ENCODE peak calls at places on chromosome 16, in seven cellular contexts. B is thoracic aorta; V is CD4-positive, alpha-beta memory T cell; E is lower lobe of right lung; Q is right lobe of liver; Y is keratinocyte; L is PC-3. F is an unnamed sample. For H3K36me3, the result is how much of the 10 kb centered on the place peaks cover.

GRCh38 chr16:9449597-9449996 is 358.2 kb downstream of the HAPSTR1 start:
- DNase-seq in V (no peak), E (no peak), B (no peak), Q (no peak), Y (no peak), L (no peak), F (no peak)

GRCh38 chr16:20300312-20301097 is 26.8 kb downstream of the GP2 start:
- DNase-seq in Q (peak), V (peak), L (peak), E (no peak), Y (peak), B (no peak), F (no peak)

GRCh38 chr16:80972611-80973010 is 34.1 kb downstream of the CMC2 start:
- DNase-seq in E (no peak), V (no peak), B (no peak), L (no peak), Q (no peak), Y (no peak), F (no peak)

GRCh38 chr16:5905935-5906334 is 808.3 kb upstream of the EEF2KMT start:
- DNase-seq in Q (no peak), B (no peak), V (no peak), L (no peak), Y (no peak), E (no peak), F (no peak)

GRCh38 chr16:31477220-31478216 is 5.4 kb upstream of the SLC5A2 start:
- DNase-seq in L (no peak), V (no peak), E (peak), Q (peak), Y (no peak), B (no peak), F (peak)

GRCh38 chr16:11401161-11402050 is 56.1 kb downstream of the RMI2 start:
- DNase-seq in Q (peak), B (no peak), Y (no peak), V (no peak), L (peak), E (peak), F (peak)

GRCh38 chr16:50680907-50681885 is at the start of gene SNX20:
- DNase-seq in Q (no peak), E (peak), V (peak), Y (no peak), B (no peak), L (no peak), F (peak)

GRCh38 chr16:53129281-53130192 is 74.7 kb downstream of the CHD9 start:
- DNase-seq in L (peak), Q (no peak), Y (no peak), B (no peak), E (no peak), V (peak), F (no peak)

GRCh38 chr16:79601978-79602609 is 1.6 kb upstream of the MAF start:
- DNase-seq in B (peak), E (peak), L (peak), Y (no peak), Q (peak), V (peak), F (peak)

GRCh38 chr16:72109300-72109699 is 15.7 kb downstream of the DHX38 start:
- DNase-seq in L (no peak), Q (no peak), V (no peak), B (no peak), E (no peak), Y (no peak), F (peak)

GRCh38 chr16:2420035-2420434 is 9.2 kb upstream of the CCNF start:
- DNase-seq in Q (no peak), Y (no peak), V (no peak), E (no peak), L (no peak), B (no peak), F (no peak)

GRCh38 chr16:89823087-89823823 is 5.0 kb upstream of the SPIRE2 start:
- DNase-seq in L (no peak), V (no peak), Y (no peak), B (no peak), Q (no peak), E (no peak), F (no peak)

GRCh38 chr16:82197540-82198240 is 27.7 kb upstream of the MPHOSPH6 start:
- DNase-seq in L (no peak), E (no peak), Q (no peak), B (no peak), Y (peak), V (no peak), F (no peak)

GRCh38 chr16:6643083-6643686 is 689.5 kb upstream of the RBFOX1 start:
- DNase-seq in V (peak), Y (peak), L (peak), Q (no peak), B (no peak), E (no peak), F (no peak)

GRCh38 chr16:75288596-75289120 is 37.2 kb upstream of the BCAR1 start:
- DNase-seq in B (no peak), L (no peak), Q (no peak), Y (no peak), V (peak), E (no peak), F (peak)

GRCh38 chr16:4114257-4115208 is 1.7 kb downstream of the ADCY9 start:
- DNase-seq in Q (no peak), V (no peak), E (peak), B (no peak), L (no peak), Y (no peak), F (peak)

GRCh38 chr16:49608801-49609200 is 235.2 kb downstream of the C16orf78 start:
- DNase-seq in L (no peak), Q (no peak), V (no peak), Y (no peak), E (no peak), B (no peak), F (no peak)

GRCh38 chr16:57901480-57902069 is 69.4 kb downstream of the CNGB1 start:
- DNase-seq in L (no peak), E (no peak), V (no peak), B (no peak), Y (no peak), Q (no peak), F (no peak)

GRCh38 chr16:30585022-30585399 is 486 bp downstream of the ZNF785 start:
- DNase-seq in E (peak), V (no peak), L (peak), Y (no peak), Q (no peak), B (no peak), F (no peak)

GRCh38 chr16:5605404-5605803 is 507.8 kb upstream of the EEF2KMT start:
- DNase-seq in E (no peak), L (no peak), V (no peak), Q (no peak), B (no peak), Y (no peak), F (no peak)

GRCh38 chr16:89401641-89402445 is 88.5 kb downstream of the ANKRD11 start:
- DNase-seq in Y (no peak), Q (no peak), E (no peak), V (no peak), L (no peak), B (no peak), F (no peak)

GRCh38 chr16:56744996-56745640 is 15.2 kb downstream of the NUP93 start:
- DNase-seq in L (no peak), V (no peak), Q (no peak), E (no peak), Y (no peak), B (no peak), F (no peak)

GRCh38 chr16:12901597-12902436 is at the start of gene SHISA9:
- DNase-seq in B (no peak), E (no peak), L (no peak), V (no peak), Y (no peak), Q (no peak), F (no peak)

GRCh38 chr16:84982434-84982833 is 28.9 kb downstream of the ZDHHC7 start:
- DNase-seq in V (no peak), B (no peak), Y (no peak), E (peak), Q (no peak), L (no peak), F (no peak)

GRCh38 chr16:70635356-70636016 is 10.9 kb upstream of the IL34 start:
- DNase-seq in V (no peak), Y (no peak), Q (no peak), L (peak), E (no peak), B (no peak), F (no peak)

GRCh38 chr16:3748307-3748706 is 31.0 kb upstream of the TRAP1 start:
- DNase-seq in E (no peak), B (no peak), Y (no peak), L (no peak), Q (no peak), V (no peak), F (no peak)

GRCh38 chr16:21100447-21100846 is 50.2 kb downstream of the DNAH3 start:
- DNase-seq in L (peak), Q (no peak), Y (no peak), V (no peak), B (no peak), E (no peak), F (no peak)

GRCh38 chr16:71681360-71681759 is 43.1 kb downstream of the PHLPP2 start:
- DNase-seq in B (no peak), E (no peak), V (no peak), Q (no peak), Y (no peak), L (no peak), F (no peak)

GRCh38 chr16:3171855-3172593 is 16.0 kb upstream of the OR1F1 start:
- DNase-seq in Y (no peak), B (no peak), V (peak), L (no peak), E (peak), Q (no peak), F (peak)

GRCh38 chr16:71499775-71500364 is 10.7 kb upstream of the ZNF19 start:
- DNase-seq in Q (no peak), E (no peak), B (no peak), Y (no peak), L (peak), V (peak), F (no peak)

DNA sequence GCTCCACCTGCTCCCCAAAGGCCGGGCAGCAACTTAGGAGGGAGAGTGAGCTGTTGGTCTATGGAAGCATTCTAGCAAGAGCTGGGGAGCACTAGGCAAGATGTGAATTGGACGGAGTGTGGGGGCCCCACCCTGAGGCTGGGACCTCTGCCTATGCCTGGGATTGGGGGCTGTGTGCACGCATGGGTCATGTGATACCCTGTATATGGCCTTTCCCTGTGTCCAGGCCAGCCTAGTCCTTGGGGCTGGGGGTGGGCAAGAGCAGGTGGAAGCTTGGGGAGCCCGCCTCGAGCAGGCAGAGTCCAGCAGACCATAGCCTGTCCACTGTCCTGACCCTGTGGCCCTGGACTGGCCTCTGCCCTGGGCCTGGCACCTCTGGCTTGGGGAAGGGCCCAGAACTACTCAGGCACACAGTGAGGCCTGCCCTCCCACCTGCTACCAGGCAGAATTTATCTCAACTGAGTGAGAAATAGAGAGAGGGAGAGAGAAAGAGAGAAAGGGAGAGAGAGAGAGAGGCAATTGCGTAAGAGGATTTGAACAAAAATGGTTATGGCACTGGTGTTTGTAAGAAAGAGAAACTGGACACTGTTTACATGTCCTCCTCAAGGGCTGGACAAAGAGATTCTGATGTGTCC is 19.1 kb downstream of the PDP2 start:
- DNase-seq in B (no peak), V (no peak), Y (no peak), Q (peak), L (no peak), E (peak), F (no peak)
- H3K36me3 ChIP-seq in B (under half), V (under half), Y (under half), Q (under half), L (under half), E (under half), F (under half)

DNA sequence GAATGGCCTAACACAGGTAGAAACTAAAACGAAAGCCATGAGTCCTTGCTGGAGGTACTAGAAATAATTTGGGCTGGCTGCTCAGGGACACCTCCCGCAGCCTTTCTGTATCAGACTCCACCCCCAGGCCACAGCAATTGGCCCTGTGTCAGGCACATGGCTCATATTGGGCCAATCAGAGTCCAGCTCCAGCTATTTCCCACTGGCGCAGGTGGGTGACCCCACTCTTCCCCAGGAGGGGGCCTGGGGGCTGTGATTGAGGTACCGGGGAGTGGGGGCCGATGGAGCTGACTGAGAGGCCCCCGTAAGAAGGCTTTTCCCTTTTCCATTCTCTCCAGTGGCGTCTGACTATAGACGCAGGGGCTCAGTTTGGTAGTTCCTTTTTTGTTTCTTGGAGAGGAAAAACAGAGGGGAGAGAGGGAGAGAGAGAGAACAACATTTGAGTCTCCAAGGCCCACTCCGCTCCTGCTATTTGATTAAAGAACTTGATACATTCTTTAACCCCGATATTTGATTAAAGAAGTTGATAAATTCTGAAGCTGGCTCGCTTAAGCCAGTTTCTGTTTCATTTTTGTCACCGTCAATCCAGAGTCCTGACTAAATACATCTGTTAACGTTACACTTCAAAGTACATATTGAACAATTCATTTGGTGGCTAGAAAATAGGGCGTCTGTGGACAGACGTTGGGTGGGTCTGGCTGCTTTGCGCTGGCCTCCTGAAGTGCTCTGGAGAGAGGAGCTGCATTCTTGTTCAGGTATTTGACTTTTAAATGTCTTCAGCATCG is 26.3 kb downstream of the FOXL1 start:
- DNase-seq in E (no peak), L (no peak), V (peak), Y (no peak), Q (no peak), B (no peak), F (no peak)
- H3K27ac ChIP-seq in E (no peak), L (no peak), V (peak), Y (no peak), Q (no peak), B (peak), F (peak)

GRCh38 chr16:67228905-67229304 is 2.0 kb downstream of the TMEM208 start:
- DNase-seq in L (no peak), Y (no peak), Q (no peak), V (no peak), B (no peak), E (no peak), F (no peak)

GRCh38 chr16:67227567-67227921 is 614 bp downstream of the TMEM208 start:
- DNase-seq in B (no peak), L (no peak), Y (no peak), Q (no peak), E (no peak), V (no peak), F (no peak)

GRCh38 chr16:67226804-67227566 is at the start of gene TMEM208:
- DNase-seq in L (peak), E (peak), V (peak), Y (peak), Q (peak), B (peak), F (peak)

GRCh38 chr16:67226295-67226803 is 581 bp upstream of the TMEM208 start:
- DNase-seq in L (no peak), Q (no peak), V (no peak), E (no peak), B (no peak), Y (no peak), F (no peak)

DNA sequence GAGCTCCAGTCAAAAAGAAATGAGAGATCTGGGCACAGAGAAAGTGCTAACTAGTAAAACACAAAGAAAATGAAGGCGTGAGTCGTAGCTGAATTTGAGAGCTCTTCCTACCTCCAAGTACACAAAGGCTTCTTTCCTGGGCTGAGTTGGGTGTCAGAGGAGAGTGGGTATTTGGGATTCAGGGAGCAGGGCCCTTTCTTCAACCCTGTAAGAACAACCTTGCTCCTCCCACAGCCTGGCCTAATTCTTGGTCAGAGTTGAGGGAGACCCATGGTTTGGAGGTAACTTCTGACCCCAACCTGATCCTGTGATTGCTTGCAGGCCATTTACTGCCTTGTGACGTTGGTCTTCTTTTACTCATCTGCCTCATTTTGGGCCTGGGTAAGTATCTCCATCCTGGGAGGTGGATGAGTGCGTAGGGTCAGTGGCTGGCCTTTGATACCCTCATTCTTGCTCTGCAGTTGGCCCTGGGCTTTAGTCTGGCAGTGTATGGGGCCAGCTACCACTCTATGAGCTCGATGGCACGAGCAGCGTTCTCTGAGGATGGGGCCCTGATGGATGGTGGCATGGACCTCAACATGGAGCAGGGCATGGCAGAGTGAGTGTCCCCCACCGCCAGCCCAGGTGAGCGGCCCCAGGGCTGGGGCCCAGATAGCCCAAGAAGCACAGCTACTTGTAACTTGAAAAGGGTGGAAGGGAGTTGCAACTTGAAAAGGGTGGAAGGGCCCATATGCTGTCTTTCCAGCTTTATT is 1.3 kb downstream of the TMEM208 start:
- DNase-seq in Q (no peak), B (no peak), V (no peak), Y (no peak), L (no peak), E (no peak), F (no peak)
- H3K36me3 ChIP-seq in Q (under half), B (under half), V (under half), Y (under half), L (under half), E (half or more), F (under half)

GRCh38 chr16:970379-970765 is 412 bp downstream of the LMF1 start:
- DNase-seq in Y (no peak), Q (no peak), V (no peak), L (no peak), E (peak), B (no peak), F (no peak)

GRCh38 chr16:967546-968295 is 3.1 kb downstream of the LMF1 start:
- DNase-seq in B (no peak), Q (no peak), V (no peak), Y (no peak), L (no peak), E (peak), F (no peak)

GRCh38 chr16:969508-970378 is 1.0 kb downstream of the LMF1 start:
- DNase-seq in Q (no peak), E (peak), V (no peak), L (peak), Y (no peak), B (no peak), F (no peak)

GRCh38 chr16:967077-967541 is 3.7 kb downstream of the LMF1 start:
- DNase-seq in Y (no peak), V (no peak), L (no peak), Q (no peak), B (no peak), E (peak), F (no peak)

GRCh38 chr16:968620-969019 is 2.2 kb downstream of the LMF1 start:
- DNase-seq in L (no peak), Y (no peak), E (no peak), B (no peak), Q (no peak), V (no peak), F (no peak)
- H3K27ac ChIP-seq in L (no peak), Y (no peak), E (no peak), B (no peak), Q (no peak), V (no peak), F (no peak)

F was measured in spleen.